ENCODE peak calls at places on chromosomes 16 and 17, in six cellular contexts. D, Y, W, Z, S and E are unnamed samples. For H3K4me1, the result is how much of the 10 kb centered on the place peaks cover.

GRCh38 chr16:49776085-49776501 is 79.8 kb downstream of the ZNF423 start:
- DNase-seq in D (no peak), S (no peak), Z (no peak), Y (no peak), W (no peak), E (no peak)

GRCh38 chr17:41695954-41696720 is 7.5 kb downstream of the EIF1 start:
- DNase-seq in Y (peak), D (peak), Z (peak), W (peak), S (no peak), E (peak)

GRCh38 chr16:29909398-29909797 is 9.1 kb downstream of the ASPHD1 start:
- DNase-seq in Z (no peak), D (no peak), Y (no peak), W (no peak), S (no peak), E (no peak)

GRCh38 chr17:73595068-73595865 is 49.0 kb downstream of the SDK2 start:
- DNase-seq in Z (peak), Y (peak), S (no peak), W (peak), D (no peak), E (no peak)

GRCh38 chr16:74521691-74522090 is 85.2 kb downstream of the GLG1 start:
- DNase-seq in D (no peak), W (no peak), Y (no peak), Z (no peak), S (no peak), E (no peak)

GRCh38 chr17:56939869-56940484 is 20.9 kb downstream of the COIL start:
- DNase-seq in Z (no peak), D (no peak), S (no peak), W (no peak), Y (peak), E (no peak)

GRCh38 chr16:29674188-29674587 is 4.8 kb upstream of the QPRT start:
- DNase-seq in Z (peak), W (no peak), Y (no peak), D (peak), S (peak), E (peak)

GRCh38 chr17:63150466-63150865 is 184.4 kb downstream of the TANC2 start:
- DNase-seq in W (no peak), D (no peak), S (no peak), Y (no peak), Z (no peak), E (no peak)

GRCh38 chr17:9124554-9124935 is 103.2 kb downstream of the NTN1 start:
- DNase-seq in Z (no peak), S (no peak), W (no peak), Y (no peak), D (no peak), E (no peak)

DNA sequence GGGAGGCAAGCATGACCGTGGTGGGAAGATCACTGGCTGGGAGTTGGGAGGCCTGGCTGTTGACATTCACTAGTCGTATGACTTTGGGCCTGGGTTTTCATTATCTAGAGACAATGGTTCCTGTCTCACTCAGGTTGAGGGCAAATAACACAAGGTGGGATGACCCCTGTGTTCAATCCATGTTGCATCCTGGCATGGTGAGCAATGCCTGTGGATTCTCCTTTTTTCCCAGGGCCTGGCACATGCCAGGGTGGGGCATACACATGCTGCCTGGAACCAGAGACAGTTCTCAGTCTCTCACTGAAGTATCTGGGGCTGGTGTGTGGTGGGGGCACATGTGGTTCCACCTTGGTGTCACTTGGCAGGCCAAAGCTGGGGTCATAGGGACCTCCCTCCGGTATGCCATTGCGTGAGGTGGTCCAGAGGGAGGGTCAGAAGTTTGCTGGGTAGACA is 5.4 kb downstream of the THRA start:
- DNase-seq in Y (no peak), Z (no peak), W (no peak), D (peak), S (peak), E (peak)
- H3K4me1 ChIP-seq in Y (half or more), Z (half or more), W (half or more), D (under half), S (half or more), E (half or more)

GRCh38 chr17:59853168-59853918 is 39.4 kb downstream of the TUBD1 start:
- DNase-seq in Z (peak), W (peak), Y (peak), S (no peak), D (no peak), E (peak)
- TF ChIP-seq EP300 in Z (no peak), W (no peak), Y (peak), S (no peak), D (no peak), E (no peak)

GRCh38 chr16:12539185-12539929 is 264.3 kb downstream of the CPPED1 start:
- DNase-seq in Y (no peak), D (no peak), S (no peak), W (no peak), Z (peak), E (no peak)
- H3K4me1 ChIP-seq in Y (under half), D (under half), S (under half), W (under half), Z (under half), E (under half)

GRCh38 chr16:77922355-77922754 is 100.0 kb upstream of the CLEC3A start:
- DNase-seq in Z (no peak), S (no peak), W (no peak), D (no peak), Y (no peak), E (no peak)
- TF ChIP-seq EP300 in Z (no peak), S (no peak), W (no peak), D (no peak), Y (no peak), E (no peak)

DNA sequence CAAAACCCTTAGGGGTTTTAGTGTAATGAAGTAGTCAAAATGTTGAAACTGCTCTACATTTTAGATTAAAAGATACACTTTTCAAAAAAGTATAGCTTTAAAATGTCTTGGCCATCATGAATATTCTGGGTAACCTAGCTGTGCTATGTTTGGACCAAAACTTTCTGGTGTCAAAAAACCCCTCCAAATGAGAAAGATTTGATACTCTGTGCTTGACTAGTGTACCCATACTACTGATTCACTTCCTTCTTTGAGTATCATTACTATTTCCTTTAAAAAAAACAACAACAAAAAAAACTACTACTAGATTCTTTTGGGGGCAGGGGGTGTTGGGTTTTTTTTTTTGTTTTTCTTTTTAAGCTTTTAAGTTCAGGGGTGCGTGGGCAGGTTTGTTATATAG is 37.3 kb downstream of the PTRH2 start:
- DNase-seq in Y (no peak), D (no peak), Z (no peak), W (no peak), S (no peak), E (no peak)
- H3K4me1 ChIP-seq in Y (half or more), D (under half), Z (half or more), W (under half), S (under half), E (under half)

DNA sequence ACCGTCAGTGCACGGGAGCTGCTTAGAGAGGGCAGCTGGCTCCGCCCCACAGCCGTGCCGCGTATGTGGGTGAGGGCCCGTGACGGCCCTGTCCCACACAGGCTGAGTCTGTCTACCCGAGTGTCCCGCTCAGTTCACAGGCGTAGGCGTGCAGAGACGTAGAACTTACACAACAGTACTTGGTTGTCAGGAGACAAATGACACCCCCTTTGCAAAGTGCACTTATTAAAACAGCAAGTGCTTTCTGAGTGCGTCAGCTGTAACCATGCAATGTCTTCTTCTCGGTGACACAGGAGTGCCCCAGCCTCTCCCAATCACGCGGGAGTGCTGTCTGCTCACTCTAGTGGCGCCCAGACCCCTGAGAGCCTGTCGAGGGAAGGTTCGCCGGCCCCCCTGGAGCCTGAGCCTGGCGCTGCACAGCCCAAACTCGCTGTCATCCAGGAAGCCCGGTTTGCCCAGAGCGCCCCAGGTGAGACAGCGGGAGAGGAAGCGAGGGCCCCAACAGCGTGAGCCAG is 64.2 kb downstream of the FOXK2 start:
- DNase-seq in S (no peak), D (no peak), Y (no peak), Z (no peak), W (no peak), E (no peak)
- TF ChIP-seq EP300 in S (peak), D (no peak), Y (no peak), Z (no peak), W (no peak), E (no peak)

DNA sequence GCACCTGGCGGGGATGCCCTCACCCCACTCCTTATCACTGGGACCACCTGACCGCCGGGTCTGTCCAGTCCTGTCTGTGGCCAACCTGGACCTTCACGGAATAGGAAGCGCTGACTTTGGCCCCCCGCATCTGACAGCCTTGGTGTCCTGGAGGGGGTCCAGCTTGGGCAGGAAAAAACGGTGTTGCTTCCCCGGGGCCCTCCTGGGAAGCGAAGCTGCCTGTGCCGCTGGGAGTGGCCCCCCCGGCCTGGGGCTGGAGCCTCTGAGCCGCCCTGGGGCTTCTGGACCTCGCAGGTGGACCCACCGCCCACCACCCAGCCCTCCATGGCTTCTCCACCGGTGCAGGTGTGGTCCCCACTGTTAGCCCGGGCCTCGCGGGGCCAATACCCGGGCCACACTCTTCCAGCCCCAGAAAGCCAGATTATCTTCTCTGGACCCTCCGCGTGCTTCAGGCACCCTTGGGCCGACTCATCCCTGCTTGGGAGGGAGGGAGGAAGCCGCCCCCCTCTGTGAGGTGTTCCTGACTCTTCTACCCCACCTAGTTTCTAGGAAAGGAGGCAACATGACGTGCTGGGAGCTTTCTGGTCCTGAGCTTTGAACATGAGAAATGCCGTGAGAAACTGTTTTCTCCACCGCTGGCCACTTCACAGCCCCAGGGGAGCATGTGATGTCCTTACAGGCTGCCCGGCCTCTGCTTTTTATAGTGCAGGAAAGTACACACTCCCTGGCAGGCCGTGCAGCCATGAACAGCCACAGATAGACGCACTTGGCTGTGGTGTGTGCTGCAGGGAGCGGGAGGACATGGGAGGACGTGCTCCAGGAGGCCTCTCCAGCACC is 1.1 kb downstream of the C1QTNF1 start:
- DNase-seq in Y (no peak), S (no peak), Z (peak), D (no peak), W (peak), E (peak)
- H3K4me1 ChIP-seq in Y (half or more), S (under half), Z (half or more), D (under half), W (half or more), E (half or more)

GRCh38 chr17:7234100-7235012 is at the start of gene DVL2:
- DNase-seq in W (peak), Y (peak), D (peak), Z (peak), S (peak), E (peak)
- TF ChIP-seq EP300 in W (no peak), Y (peak), D (no peak), Z (peak), S (peak), E (no peak)

GRCh38 chr16:66856801-66857200 is 12.6 kb downstream of the CA7 start:
- DNase-seq in D (no peak), Y (no peak), Z (no peak), S (no peak), W (no peak), E (no peak)
- H3K4me1 ChIP-seq in D (under half), Y (under half), Z (under half), S (under half), W (under half), E (under half)